ENCODE peak calls at places on chromosomes 1 and 21, in five cellular contexts. X is colonic mucosa, U is left lung, O is endothelial cell of umbilical vein, S is stomach. Q is an unnamed sample.

GRCh38 chr1:95625224-95625623 is 391.2 kb downstream of the RWDD3 start:
- DNase-seq in O (no peak), U (no peak), S (no peak), X (no peak), Q (no peak)

GRCh38 chr1:14606632-14607031 is 8.1 kb downstream of the KAZN start:
- DNase-seq in U (no peak), X (no peak), O (no peak), S (no peak), Q (peak)

GRCh38 chr1:98702976-98703375 is 41.5 kb downstream of the SNX7 start:
- DNase-seq in O (no peak), U (no peak), S (no peak), X (no peak), Q (no peak)

GRCh38 chr21:43297989-43298388 is 128.9 kb downstream of the SIK1 start:
- DNase-seq in O (no peak), S (no peak), X (no peak), U (no peak), Q (no peak)

GRCh38 chr1:215226755-215227154 is 144.2 kb downstream of the KCNK2 start:
- DNase-seq in O (no peak), S (no peak), X (no peak), U (no peak), Q (no peak)

GRCh38 chr1:17274186-17275170 is 25.6 kb downstream of the PADI3 start:
- DNase-seq in U (peak), S (peak), O (peak), X (peak), Q (peak)

GRCh38 chr1:218666263-218666662 is 321.1 kb downstream of the TGFB2 start:
- DNase-seq in X (no peak), S (no peak), O (no peak), U (no peak), Q (no peak)

GRCh38 chr1:62275095-62275494 is 44.1 kb downstream of the KANK4 start:
- DNase-seq in X (no peak), S (no peak), O (no peak), U (no peak), Q (no peak)

GRCh38 chr1:45458894-45459293 is 32.1 kb downstream of the TESK2 start:
- DNase-seq in X (no peak), S (no peak), U (no peak), O (no peak), Q (no peak)

GRCh38 chr1:31583995-31584868 is 7.9 kb downstream of the TINAGL1 start:
- DNase-seq in S (peak), U (peak), O (peak), X (peak), Q (no peak)

GRCh38 chr1:173213665-173214064 is 6.5 kb upstream of the TNFSF4 start:
- DNase-seq in X (no peak), S (no peak), O (no peak), U (no peak), Q (peak)

GRCh38 chr1:187854457-187854856 is 1025.7 kb downstream of the PLA2G4A start:
- DNase-seq in O (no peak), U (no peak), S (no peak), X (no peak), Q (no peak)

GRCh38 chr1:29506678-29507225 is 270.4 kb downstream of the PTPRU start:
- DNase-seq in O (no peak), U (no peak), X (peak), S (peak), Q (no peak)

GRCh38 chr1:74943046-74943445 is 191.1 kb upstream of the LHX8 start:
- DNase-seq in X (no peak), S (no peak), O (no peak), U (no peak), Q (no peak)

GRCh38 chr1:70807088-70807664 is 240.4 kb downstream of the PTGER3 start:
- DNase-seq in O (no peak), U (no peak), X (no peak), S (no peak), Q (no peak)

GRCh38 chr1:40411294-40411693 is 37.8 kb downstream of the SMAP2 start:
- DNase-seq in U (no peak), O (no peak), X (no peak), S (no peak), Q (no peak)

GRCh38 chr1:24865168-24865567 is 64.9 kb downstream of the RUNX3 start:
- DNase-seq in O (no peak), S (no peak), U (no peak), X (no peak), Q (no peak)

GRCh38 chr1:24865587-24865986 is 64.5 kb downstream of the RUNX3 start:
- DNase-seq in S (no peak), X (no peak), O (no peak), U (no peak), Q (no peak)

GRCh38 chr1:24868016-24868875 is 61.8 kb downstream of the RUNX3 start:
- DNase-seq in O (no peak), U (no peak), X (peak), S (no peak), Q (no peak)

GRCh38 chr1:24867064-24867870 is 62.8 kb downstream of the RUNX3 start:
- DNase-seq in O (no peak), S (no peak), U (no peak), X (peak), Q (no peak)

DNA sequence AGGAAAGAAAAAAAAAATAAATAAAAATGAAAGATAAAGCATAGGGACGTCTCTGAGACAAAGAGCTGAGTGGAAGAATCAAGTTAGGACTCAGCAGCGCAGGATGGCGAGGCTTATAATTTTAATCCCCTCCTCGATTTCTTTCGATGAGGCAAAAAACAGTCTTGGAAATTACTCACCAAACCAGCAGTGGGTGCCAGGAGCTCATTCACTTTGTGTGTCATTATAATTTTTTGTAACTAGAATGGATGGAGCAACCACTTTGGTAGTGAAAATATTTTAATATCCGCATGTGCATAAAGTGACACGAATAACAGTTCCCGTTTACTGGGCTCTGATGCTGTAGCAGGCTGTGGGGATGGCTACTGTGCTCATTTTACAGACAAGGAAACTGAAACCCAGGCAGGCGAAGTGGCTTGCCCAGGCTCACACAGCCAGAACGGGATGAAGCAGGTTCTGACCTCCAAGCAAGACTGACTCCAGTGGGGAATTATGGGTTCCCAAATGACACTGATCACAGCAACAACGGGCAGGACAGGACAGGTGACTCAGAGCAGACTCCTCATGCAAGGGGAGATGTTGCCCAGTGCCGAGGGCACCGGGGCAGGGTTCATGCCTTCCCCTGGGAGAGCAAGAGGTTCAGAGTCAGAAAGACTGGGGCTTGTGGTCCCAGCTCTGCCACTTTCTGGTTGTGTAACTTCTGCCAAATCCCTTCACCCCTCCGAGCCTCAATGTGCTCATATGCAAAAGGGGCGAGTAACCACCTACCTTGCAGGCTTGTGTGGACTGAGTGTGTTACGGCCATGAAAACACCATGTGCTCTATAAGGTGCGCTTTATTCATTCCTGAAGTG is 63.6 kb downstream of the RUNX3 start:
- DNase-seq in X (peak), S (peak), O (no peak), U (no peak), Q (no peak)
- TF ChIP-seq CTCF in X (no peak), S (no peak), O (no peak), U (no peak), Q (no peak)

GRCh38 chr1:109890115-109890953 is 20.3 kb upstream of the CSF1 start:
- DNase-seq in S (no peak), O (no peak), X (no peak), U (no peak), Q (no peak)

GRCh38 chr1:109894823-109895719 is 15.6 kb upstream of the CSF1 start:
- DNase-seq in X (no peak), S (no peak), O (no peak), U (no peak), Q (no peak)

GRCh38 chr1:109891930-109892329 is 18.7 kb upstream of the CSF1 start:
- DNase-seq in O (peak), U (no peak), X (no peak), S (no peak), Q (no peak)

GRCh38 chr1:109895720-109896504 is 14.7 kb upstream of the CSF1 start:
- DNase-seq in O (peak), S (no peak), X (no peak), U (peak), Q (no peak)

DNA sequence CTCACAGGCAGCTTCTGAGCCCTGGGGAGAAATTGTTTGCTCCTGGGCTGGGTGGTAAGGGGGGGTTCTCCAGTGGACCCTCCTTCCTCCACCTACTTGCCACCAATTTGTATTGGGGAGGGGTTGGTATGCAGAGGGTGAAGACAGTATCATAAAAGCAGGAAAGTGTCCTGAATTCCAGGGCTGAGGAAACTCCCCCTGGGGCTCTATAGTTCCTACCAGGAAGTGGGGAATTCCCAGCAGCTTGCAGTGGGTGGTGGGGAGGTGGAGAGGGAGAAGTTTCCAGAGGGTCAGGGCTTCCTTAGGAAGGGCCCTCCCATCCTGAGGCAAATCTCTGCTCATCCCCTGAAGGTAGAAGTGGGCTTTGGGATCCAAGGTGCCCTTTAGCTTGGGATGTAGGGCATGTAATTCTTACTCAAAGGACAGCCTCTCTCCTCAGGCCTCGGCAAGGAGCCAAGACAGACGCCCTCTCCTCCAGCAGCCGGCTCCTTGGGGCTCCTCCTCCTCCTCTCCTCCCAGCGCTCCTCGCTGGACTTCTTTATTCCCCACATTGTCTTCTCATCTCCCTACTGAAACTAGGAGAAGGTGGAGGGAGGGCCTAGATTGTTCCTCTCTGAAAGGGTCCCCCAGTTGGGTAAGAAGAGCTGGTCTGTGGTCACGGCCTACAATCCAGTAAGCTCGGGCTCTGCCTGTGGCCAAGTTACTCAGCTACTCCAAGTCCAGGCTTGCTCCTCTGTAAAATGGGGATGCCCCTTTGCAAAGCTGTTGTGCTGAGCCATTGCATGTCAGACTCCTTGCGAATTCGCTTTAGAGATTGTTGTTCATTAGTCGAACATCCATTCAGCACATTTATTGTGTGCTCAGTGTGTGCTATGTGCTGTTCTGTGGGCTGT is 17.9 kb upstream of the CSF1 start:
- DNase-seq in O (peak), X (no peak), U (no peak), S (no peak), Q (no peak)
- H3K27ac ChIP-seq in O (peak), X (no peak), U (peak), S (peak), Q (no peak)

DNA sequence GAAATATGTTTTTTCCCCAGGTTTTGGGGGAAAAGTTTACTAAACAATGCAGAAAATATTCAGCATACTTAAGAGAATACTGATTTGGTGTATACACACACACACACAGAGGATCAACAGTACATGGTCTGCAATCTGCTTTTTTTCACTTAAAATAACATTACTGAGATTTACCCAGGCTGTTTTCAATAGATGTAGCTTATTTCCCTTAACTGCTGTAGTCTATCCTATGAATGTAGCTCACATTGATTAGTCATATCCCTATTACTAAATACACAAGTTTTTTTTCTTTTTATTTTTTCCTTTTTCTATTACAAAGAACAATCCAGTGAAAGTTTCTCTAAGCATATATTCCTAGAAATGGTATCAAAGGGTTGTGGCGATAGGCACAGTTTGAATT is 266.7 kb upstream of the GREM2 start:
- DNase-seq in X (no peak), O (peak), U (no peak), S (no peak), Q (no peak)
- TF ChIP-seq CTCF in X (no peak), O (no peak), U (no peak), S (no peak), Q (no peak)

DNA sequence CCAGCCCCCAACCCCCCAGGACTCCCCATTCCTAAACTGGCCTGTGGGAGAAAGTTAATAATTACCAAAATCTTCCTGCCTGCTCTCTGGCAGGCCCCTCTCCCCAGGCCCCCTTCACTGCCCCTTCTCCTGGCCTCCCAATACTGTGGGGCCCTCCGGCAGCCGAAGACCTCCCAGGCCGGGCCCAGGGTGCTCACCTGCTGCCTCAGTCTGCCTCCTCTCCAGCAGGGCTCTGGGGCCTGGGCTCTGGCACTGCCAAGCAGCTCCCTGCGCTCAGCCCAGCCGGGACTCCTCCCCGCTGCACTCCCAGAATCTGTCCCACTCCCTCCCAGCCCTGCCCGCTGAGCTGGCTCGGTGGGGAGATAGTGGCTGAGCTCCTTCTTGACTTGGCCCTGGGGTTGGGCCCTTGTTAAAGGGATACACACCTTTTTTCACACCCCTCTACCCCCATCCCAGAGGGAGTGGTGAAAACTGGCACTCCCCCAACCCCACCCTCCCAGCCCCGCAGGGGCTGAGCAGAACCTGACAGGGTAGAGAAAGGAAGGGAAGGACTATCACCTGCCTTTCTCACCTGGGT is at the start of gene S100A16:
- DNase-seq in O (peak), S (peak), X (peak), U (peak), Q (no peak)
- H3K27ac ChIP-seq in O (peak), S (peak), X (peak), U (peak), Q (no peak)

GRCh38 chr1:102174259-102174863 is 177.6 kb upstream of the OLFM3 start:
- DNase-seq in O (no peak), S (no peak), U (no peak), X (peak), Q (no peak)
- TF ChIP-seq CTCF in O (peak), S (no peak), U (no peak), X (peak), Q (peak)

DNA sequence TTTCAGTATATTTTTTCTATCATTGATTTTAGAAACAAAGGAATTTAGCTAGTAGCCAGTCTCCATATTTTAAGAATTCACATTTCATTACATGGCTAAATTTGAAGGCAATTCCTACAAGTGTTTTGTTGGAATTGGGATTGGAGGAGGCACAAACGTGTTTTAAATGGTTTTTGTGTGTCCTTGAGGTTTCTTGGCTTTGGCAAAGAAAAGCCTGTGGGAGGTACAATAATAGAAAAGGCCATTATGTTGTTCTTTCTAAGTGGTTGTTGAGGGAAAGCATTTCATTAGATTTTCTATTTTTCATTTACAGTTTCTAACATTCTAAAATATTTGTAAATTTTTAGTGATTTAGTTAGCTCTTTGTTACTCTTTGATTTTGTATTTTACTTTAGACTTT is 70.2 kb upstream of the KIAA1614 start:
- DNase-seq in U (no peak), X (no peak), O (no peak), S (no peak), Q (no peak)
- H3K27ac ChIP-seq in U (no peak), X (no peak), O (no peak), S (no peak), Q (no peak)

GRCh38 chr1:184805667-184806295 is 51.1 kb upstream of the EDEM3 start:
- DNase-seq in O (peak), X (peak), U (peak), S (peak), Q (peak)
- TF ChIP-seq CTCF in O (peak), X (peak), U (peak), S (no peak), Q (peak)

GRCh38 chr1:154157520-154158306 is 2.8 kb upstream of the NUP210L start:
- DNase-seq in S (peak), U (peak), X (no peak), O (no peak), Q (no peak)

GRCh38 chr1:154155282-154155681 is 409 bp upstream of the NUP210L start:
- DNase-seq in S (no peak), X (no peak), U (peak), O (peak), Q (no peak)

GRCh38 chr1:154159554-154159953 is 4.7 kb upstream of the NUP210L start:
- DNase-seq in X (no peak), U (no peak), S (no peak), O (no peak), Q (no peak)

GRCh38 chr1:154154534-154155181 is at the start of gene NUP210L:
- DNase-seq in O (no peak), X (peak), S (no peak), U (peak), Q (no peak)

GRCh38 chr1:154158307-154159125 is 3.6 kb upstream of the NUP210L start:
- DNase-seq in S (no peak), O (no peak), U (no peak), X (no peak), Q (no peak)
- H3K27ac ChIP-seq in S (peak), O (no peak), U (peak), X (no peak), Q (peak)

Q was measured in A673.